ENCODE peak calls at places on chromosomes 6 and 20, in four cellular contexts. L is H1, O is sigmoid colon, X is endothelial cell of umbilical vein. W is an unnamed sample. For H3K4me1, the result is how much of the 10 kb centered on the place peaks cover.

GRCh38 chr6:7615611-7616383 is 25.8 kb downstream of the SNRNP48 start:
- DNase-seq in L (peak), O (no peak), X (peak), W (no peak)

GRCh38 chr6:38599261-38599660 is 40.5 kb downstream of the BTBD9 start:
- DNase-seq in L (no peak), O (no peak), X (no peak), W (no peak)

GRCh38 chr20:53194891-53195290 is 222.7 kb downstream of the TSHZ2 start:
- DNase-seq in L (no peak), O (no peak), X (no peak), W (no peak)

GRCh38 chr6:100281471-100281878 is 183.2 kb downstream of the SIM1 start:
- DNase-seq in L (peak), O (no peak), X (no peak), W (no peak)

GRCh38 chr6:81171991-81172740 is 580.3 kb downstream of the TENT5A start:
- DNase-seq in L (no peak), O (peak), X (peak), W (no peak)

GRCh38 chr6:4059115-4059777 is 19.7 kb downstream of the FAM217A start:
- DNase-seq in L (no peak), O (no peak), X (peak), W (no peak)

GRCh38 chr6:170405311-170405975 is 98.9 kb downstream of the FAM120B start:
- DNase-seq in L (no peak), O (no peak), X (peak), W (no peak)

GRCh38 chr6:160461641-160462040 is 113.5 kb downstream of the SLC22A3 start:
- DNase-seq in L (no peak), O (no peak), X (no peak), W (no peak)

GRCh38 chr6:131910956-131911355 is 40.2 kb downstream of the CCN2 start:
- DNase-seq in L (no peak), O (no peak), X (no peak), W (no peak)

GRCh38 chr6:2021713-2022125 is 223.7 kb downstream of the GMDS start:
- DNase-seq in L (no peak), O (peak), X (peak), W (no peak)

GRCh38 chr6:19562468-19562867 is 274.7 kb upstream of the ID4 start:
- DNase-seq in L (no peak), O (no peak), X (no peak), W (no peak)

GRCh38 chr6:165717732-165718465 is 54.9 kb upstream of the PDE10A start:
- DNase-seq in L (no peak), O (no peak), X (peak), W (no peak)

GRCh38 chr6:26473758-26474438 is 16.1 kb downstream of the BTN2A1 start:
- DNase-seq in L (peak), O (peak), X (peak), W (peak)

GRCh38 chr20:17227669-17228623 is 1.1 kb downstream of the PCSK2 start:
- DNase-seq in L (peak), O (peak), X (no peak), W (no peak)

GRCh38 chr6:30443657-30444450 is 45.5 kb upstream of the HLA-E start:
- DNase-seq in L (no peak), O (no peak), X (no peak), W (no peak)

GRCh38 chr6:6771224-6771915 is 182.8 kb downstream of the LY86 start:
- DNase-seq in L (no peak), O (no peak), X (no peak), W (no peak)

DNA sequence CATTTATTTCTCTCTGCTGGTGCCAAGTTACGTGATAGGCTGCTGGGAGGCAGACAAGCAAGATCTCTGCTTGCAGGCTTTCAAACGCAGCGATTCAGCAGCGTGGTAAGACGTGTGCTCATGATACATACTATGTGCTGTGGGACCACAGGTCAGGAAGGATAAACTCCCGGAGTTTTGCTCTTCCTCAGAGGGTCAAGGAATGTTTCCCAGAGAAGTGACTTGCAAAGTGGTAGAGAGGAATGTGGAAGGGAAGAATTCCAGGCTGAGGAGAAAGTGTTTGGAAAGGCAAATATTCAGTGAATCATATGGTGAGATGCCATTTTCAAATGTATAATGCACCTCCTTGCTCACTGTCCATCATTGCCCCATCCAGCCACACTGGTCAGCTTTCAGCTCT is 46.5 kb downstream of the UTRN start:
- DNase-seq in L (no peak), O (no peak), X (no peak), W (no peak)
- H3K4me3 ChIP-seq in L (peak), O (no peak), X (no peak), W (no peak)

DNA sequence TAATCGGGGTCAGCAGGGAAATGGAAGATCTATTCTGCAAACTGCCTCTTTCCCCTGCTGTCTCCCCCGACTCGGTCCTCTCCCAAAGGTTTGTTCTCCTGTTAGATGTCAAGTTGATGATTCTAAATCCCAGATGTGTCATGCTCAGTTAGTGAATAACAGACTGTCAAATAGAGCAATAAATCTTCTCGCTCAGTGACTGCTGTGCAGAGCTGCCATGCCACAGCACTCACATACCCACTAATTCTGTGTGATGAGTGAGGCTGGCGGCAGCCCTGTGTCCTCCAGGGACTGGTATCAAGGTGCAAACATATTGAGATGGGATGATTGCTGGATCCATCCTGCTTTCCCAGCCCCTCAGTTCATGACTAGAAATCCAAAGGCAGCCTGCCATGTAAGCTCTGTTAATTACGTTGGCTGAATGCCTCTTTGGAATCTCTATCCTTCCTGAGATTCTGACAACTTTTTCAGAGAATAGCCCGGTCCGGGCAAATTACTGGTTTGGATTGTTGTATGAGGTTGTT is 103.9 kb downstream of the OLIG3 start:
- DNase-seq in L (no peak), O (no peak), X (no peak), W (no peak)
- TF ChIP-seq POLR2AphosphoS5 in L (no peak), O (no peak), X (no peak), W (no peak)

GRCh38 chr6:42693725-42694323 is 28.6 kb downstream of the PRPH2 start:
- DNase-seq in L (no peak), O (no peak), X (no peak), W (no peak)
- H3K4me1 ChIP-seq in L (under half), O (under half), X (under half), W (under half)

GRCh38 chr20:31951530-31952453 is at the start of gene PDRG1:
- DNase-seq in L (peak), O (peak), X (peak), W (peak)
- H3K4me3 ChIP-seq in L (peak), O (peak), X (peak), W (peak)

GRCh38 chr20:48846516-48847492 is 19.0 kb upstream of the PREX1 start:
- DNase-seq in L (peak), O (no peak), X (peak), W (no peak)
- TF ChIP-seq POLR2AphosphoS5 in L (no peak), O (no peak), X (no peak), W (no peak)

DNA sequence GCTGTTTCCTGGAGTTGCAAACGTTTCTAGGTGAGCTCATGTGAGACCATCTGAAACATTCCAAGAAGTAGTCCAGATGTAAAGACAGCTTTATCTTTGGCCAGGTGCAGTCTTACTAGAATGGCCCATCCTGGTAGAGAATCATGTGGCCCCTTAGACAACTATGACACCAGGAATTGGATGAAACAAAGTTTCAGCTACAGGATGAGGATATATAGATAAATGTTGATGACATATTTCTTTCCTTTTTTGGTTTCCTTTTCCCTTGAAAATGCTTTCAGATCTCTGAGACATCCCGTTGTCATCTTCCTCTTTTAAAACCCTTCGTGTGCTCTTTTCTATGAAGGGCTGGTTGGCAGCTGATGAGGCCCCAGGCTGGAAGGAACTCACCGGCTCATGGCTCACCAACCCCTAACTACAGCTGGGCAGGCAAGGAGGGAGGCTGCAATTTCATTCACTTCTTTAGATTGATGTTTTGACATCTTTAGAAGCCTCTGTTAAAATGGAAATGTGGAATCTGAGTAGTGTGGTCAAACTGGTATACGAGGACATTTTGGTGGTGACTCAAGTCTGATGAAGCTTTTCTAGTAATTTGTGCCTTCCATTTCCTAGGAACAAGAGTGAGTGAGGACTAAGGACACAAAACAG is 167.9 kb upstream of the TNFAIP3 start:
- DNase-seq in L (no peak), O (no peak), X (no peak), W (no peak)
- H3K4me1 ChIP-seq in L (under half), O (under half), X (under half), W (under half)

DNA sequence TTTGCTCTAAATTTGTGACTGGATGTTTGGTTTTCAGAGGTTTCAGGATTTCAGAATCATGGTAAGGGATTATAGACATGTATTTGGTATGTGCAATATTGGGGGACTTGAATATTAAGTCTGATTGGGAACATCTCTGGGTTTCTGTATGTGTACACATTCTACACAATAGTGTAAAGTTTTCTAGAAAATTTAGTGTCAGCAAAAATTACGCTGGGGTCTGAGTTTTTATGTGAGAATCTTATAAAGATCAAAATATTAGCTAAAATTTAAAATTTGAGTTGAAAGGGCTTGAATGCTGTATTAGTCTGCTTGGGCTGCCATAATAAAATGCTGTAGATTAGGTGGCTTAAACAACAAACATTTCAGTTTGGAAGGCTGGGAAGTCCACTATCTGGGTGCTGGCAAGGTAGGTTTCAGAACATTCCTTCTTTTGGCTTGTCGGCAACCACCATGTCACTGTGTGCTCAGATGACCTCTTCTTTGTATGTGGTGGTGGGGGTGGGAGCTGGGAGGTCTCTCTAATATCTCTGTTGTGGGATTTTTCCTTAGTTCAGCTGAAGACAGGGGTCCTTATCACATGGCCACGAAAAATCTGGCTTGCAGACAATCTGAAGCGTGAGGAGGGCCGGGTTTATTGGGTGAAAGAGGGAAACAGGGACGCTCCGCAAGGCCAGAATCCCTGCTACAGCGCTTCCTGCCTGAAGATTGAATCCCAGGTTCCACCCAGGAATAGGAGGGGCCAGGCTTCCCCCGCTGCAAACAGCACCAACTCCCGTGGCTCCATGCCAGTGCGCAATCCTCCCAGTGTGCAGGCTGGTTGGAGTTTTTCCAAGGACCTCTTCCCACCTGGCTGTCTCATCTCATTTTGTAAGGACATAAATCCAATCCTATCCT is 299.7 kb downstream of the PLCB1 start:
- DNase-seq in L (no peak), O (peak), X (no peak), W (no peak)
- H3K4me3 ChIP-seq in L (no peak), O (no peak), X (no peak), W (no peak)

W was measured in spleen.